ENCODE peak calls at places on chromosomes 12 and 14, in six cellular contexts. I is HepG2, U is astrocyte of the spinal cord, Y is HCT116, M is AG10803, F is AG04450. N is an unnamed sample.

GRCh38 chr14:32136027-32136825 is 59.1 kb downstream of the ARHGAP5 start:
- DNase-seq in I (no peak), U (no peak), Y (no peak), M (peak), F (no peak), N (peak)

GRCh38 chr12:89524201-89525001 is at the start of gene GALNT4:
- DNase-seq in I (peak), U (peak), Y (peak), M (peak), F (peak), N (peak)

GRCh38 chr12:101491325-101491724 is 16.2 kb downstream of the SPIC start:
- DNase-seq in I (no peak), U (no peak), Y (no peak), M (no peak), F (no peak), N (no peak)

GRCh38 chr14:96424104-96424989 is 32.4 kb downstream of the AK7 start:
- DNase-seq in I (peak), U (peak), Y (peak), M (peak), F (peak), N (peak)

GRCh38 chr14:58607571-58608317 is 30.0 kb upstream of the DACT1 start:
- DNase-seq in I (no peak), U (peak), Y (no peak), M (peak), F (peak), N (no peak)

GRCh38 chr12:105860556-105861207 is 278.1 kb downstream of the NUAK1 start:
- DNase-seq in I (peak), U (no peak), Y (no peak), M (no peak), F (no peak), N (no peak)

GRCh38 chr12:120887253-120888043 is 16.7 kb downstream of the SPPL3 start:
- DNase-seq in I (no peak), U (no peak), Y (no peak), M (no peak), F (no peak), N (no peak)

GRCh38 chr14:100982356-100982755 is 78.8 kb upstream of the RTL1 start:
- DNase-seq in I (no peak), U (no peak), Y (no peak), M (no peak), F (no peak), N (no peak)

GRCh38 chr12:42030588-42030987 is 114.1 kb downstream of the GXYLT1 start:
- DNase-seq in I (no peak), U (no peak), Y (no peak), M (no peak), F (no peak), N (no peak)

GRCh38 chr12:89494411-89495231 is 30.0 kb downstream of the GALNT4 start:
- DNase-seq in I (no peak), U (no peak), Y (no peak), M (peak), F (no peak), N (peak)

GRCh38 chr14:77316872-77317271 is 3.8 kb downstream of the POMT2 start:
- DNase-seq in I (no peak), U (no peak), Y (no peak), M (peak), F (no peak), N (no peak)

GRCh38 chr14:23352506-23353432 is at the start of gene SLC22A17:
- DNase-seq in I (peak), U (peak), Y (peak), M (peak), F (peak), N (peak)

GRCh38 chr14:52769889-52770288 is 21.5 kb downstream of the GNPNAT1 start:
- DNase-seq in I (no peak), U (no peak), Y (no peak), M (no peak), F (no peak), N (no peak)

GRCh38 chr12:27424631-27425230 is 21.8 kb upstream of the SMCO2 start:
- DNase-seq in I (peak), U (peak), Y (peak), M (peak), F (peak), N (peak)

GRCh38 chr12:48197549-48197966 is 5.5 kb downstream of the OR10AD1 start:
- DNase-seq in I (no peak), U (peak), Y (peak), M (no peak), F (no peak), N (no peak)

GRCh38 chr14:69263364-69263763 is 3.4 kb downstream of the GALNT16 start:
- DNase-seq in I (no peak), U (peak), Y (no peak), M (peak), F (peak), N (peak)

GRCh38 chr14:33897878-33898535 is 52.9 kb downstream of the EGLN3 start:
- DNase-seq in I (no peak), U (no peak), Y (no peak), M (no peak), F (no peak), N (no peak)

GRCh38 chr14:70827366-70828151 is 18.2 kb upstream of the MAP3K9 start:
- DNase-seq in I (peak), U (no peak), Y (no peak), M (peak), F (no peak), N (no peak)

GRCh38 chr12:11578461-11578993 is 70.9 kb upstream of the ETV6 start:
- DNase-seq in I (no peak), U (no peak), Y (no peak), M (no peak), F (no peak), N (no peak)

GRCh38 chr12:48296586-48297396 is 53.9 kb downstream of the ZNF641 start:
- DNase-seq in I (no peak), U (peak), Y (no peak), M (peak), F (peak), N (peak)

GRCh38 chr14:53619625-53620324 is 336.9 kb downstream of the BMP4 start:
- DNase-seq in I (no peak), U (peak), Y (no peak), M (peak), F (peak), N (peak)

GRCh38 chr12:76387614-76388013 is 39.4 kb upstream of the BBS10 start:
- DNase-seq in I (no peak), U (no peak), Y (no peak), M (no peak), F (no peak), N (no peak)

GRCh38 chr12:91556909-91557308 is 374.3 kb upstream of the DCN start:
- DNase-seq in I (no peak), U (no peak), Y (no peak), M (no peak), F (no peak), N (no peak)

GRCh38 chr14:90781344-90781761 is 34.9 kb downstream of the TTC7B start:
- DNase-seq in I (no peak), U (peak), Y (no peak), M (peak), F (peak), N (peak)

GRCh38 chr12:6954754-6955461 is 3.8 kb downstream of the PTPN6 start:
- DNase-seq in I (no peak), U (no peak), Y (no peak), M (no peak), F (no peak), N (no peak)

GRCh38 chr14:50067723-50068495 is 48.5 kb downstream of the VCPKMT start:
- DNase-seq in I (peak), U (peak), Y (peak), M (peak), F (no peak), N (no peak)

GRCh38 chr12:46556820-46557524 is 184.4 kb upstream of the SLC38A2 start:
- DNase-seq in I (no peak), U (peak), Y (peak), M (peak), F (no peak), N (peak)

GRCh38 chr14:33686856-33687255 is 264.0 kb downstream of the EGLN3 start:
- DNase-seq in I (no peak), U (no peak), Y (no peak), M (no peak), F (no peak), N (no peak)

GRCh38 chr14:64688801-64689200 is 15.4 kb upstream of the PLEKHG3 start:
- DNase-seq in I (no peak), U (no peak), Y (no peak), M (no peak), F (no peak), N (no peak)

GRCh38 chr12:124289634-124290600 is 5.0 kb upstream of the RFLNA start:
- DNase-seq in I (no peak), U (peak), Y (no peak), M (peak), F (no peak), N (peak)

GRCh38 chr12:104779134-104779533 is 179.0 kb downstream of the SLC41A2 start:
- DNase-seq in I (no peak), U (no peak), Y (no peak), M (no peak), F (no peak), N (no peak)

GRCh38 chr12:24111101-24111500 is 161.6 kb upstream of the SOX5 start:
- DNase-seq in I (no peak), U (peak), Y (no peak), M (no peak), F (no peak), N (no peak)

GRCh38 chr12:5439788-5440300 is 7.9 kb downstream of the NTF3 start:
- DNase-seq in I (no peak), U (no peak), Y (no peak), M (no peak), F (no peak), N (no peak)

GRCh38 chr14:45057349-45057748 is 26.6 kb upstream of the PRPF39 start:
- DNase-seq in I (no peak), U (no peak), Y (no peak), M (no peak), F (no peak), N (no peak)

GRCh38 chr12:64452559-64453329 is 824 bp downstream of the TBK1 start:
- DNase-seq in I (peak), U (peak), Y (peak), M (peak), F (peak), N (peak)
- H3K4me3 ChIP-seq in I (peak), U (peak), Y (peak), M (peak), F (peak), N (peak)

DNA sequence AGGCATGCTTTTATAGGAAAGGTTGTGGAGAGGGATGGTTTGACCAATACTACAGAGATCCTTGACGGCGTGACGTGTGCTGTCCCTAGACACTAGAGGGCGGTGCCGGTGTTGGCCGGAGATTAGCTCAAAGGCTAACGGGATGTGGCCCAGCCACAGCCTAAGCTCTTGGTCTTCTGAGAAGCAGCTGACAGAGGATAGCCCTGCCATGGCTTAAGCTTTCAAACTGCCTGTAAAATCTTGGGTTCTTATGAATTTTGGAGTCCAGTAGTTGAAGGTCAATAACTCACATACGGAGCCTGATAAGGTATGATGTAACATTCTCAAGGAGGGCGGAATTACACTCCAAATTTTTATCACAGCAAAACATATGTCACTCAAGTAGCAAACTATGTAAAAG is 515.7 kb upstream of the ATXN7L3B start:
- DNase-seq in I (peak), U (peak), Y (peak), M (no peak), F (no peak), N (peak)
- TF ChIP-seq CTCF in I (peak), U (peak), Y (peak), M (peak), F (no peak), N (peak)

DNA sequence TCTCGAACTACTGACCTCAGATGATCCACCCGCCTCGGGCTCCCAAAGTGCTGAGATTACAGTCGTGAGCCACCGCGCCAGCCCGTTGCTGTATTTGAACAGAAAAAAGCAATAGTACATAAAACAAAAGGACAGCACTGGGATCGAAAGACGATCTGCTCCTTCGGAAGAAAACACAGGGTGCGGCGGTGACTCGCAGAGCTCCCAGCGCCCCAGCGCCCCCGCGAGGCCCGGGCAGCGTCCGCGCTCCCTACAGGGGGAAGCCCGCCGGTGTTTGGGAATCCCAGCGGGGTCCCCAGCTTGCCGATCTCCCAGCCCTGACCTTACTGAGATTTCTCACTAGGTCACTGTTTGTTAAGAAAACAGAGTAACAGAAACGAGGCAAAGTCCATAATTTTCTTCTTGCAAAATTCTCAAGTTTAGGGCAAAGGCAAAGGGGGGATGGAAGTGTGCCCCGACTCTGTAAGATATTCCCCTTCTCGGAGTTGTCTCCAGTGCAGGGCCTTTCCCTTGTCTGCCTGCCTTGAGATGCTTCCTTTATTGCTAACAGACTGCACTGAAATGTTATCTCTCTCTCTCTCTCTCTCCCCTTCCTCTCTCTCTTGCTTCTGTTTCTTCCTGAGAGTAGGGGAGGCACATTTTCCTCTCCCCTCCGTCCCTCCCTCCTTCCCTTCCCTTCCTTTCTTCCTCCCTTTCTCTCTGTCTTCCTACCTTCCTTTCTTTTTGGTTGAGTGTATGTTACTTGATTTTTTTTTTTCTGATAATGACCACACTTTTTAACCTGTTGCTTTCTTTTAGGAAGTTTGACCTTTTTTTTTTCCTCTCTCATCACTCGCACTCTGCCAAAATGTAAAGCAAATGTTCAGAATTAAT is 92.0 kb downstream of the TMEM30B start:
- DNase-seq in I (peak), U (peak), Y (no peak), M (peak), F (no peak), N (peak)
- H3K4me3 ChIP-seq in I (peak), U (peak), Y (peak), M (peak), F (no peak), N (peak)

DNA sequence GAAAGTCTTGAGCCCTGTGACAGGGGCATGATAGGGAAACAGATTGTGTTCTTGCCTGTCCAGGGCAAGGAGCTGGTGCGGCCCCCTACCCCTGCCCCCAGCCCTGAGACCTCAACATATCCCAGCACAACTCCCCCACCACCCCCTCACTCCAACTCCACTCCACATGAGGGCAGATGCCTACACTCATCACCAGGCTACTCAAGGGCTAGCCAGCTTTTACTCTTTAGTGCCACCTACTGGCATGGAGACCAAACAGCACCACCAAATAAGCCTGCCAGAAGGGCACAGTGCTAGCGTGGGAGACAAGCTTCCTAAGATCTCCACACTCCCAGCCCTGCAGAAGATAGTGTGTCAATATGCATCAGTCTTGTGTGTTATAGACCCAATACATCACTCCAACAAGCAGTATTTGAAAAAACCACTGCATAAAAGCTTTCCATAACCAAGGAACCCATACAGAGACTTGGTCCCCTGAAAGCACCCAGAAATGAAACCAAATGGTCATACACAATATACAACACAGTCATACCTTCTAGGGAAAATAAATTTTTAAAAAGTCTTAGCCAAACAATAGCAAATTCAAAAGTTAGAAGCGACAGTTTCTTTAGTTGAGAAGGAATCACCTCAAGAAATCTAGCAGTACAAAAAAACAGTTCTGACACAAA is 154.4 kb downstream of the KCNK10 start:
- DNase-seq in I (peak), U (peak), Y (no peak), M (peak), F (no peak), N (peak)
- TF ChIP-seq CTCF in I (peak), U (peak), Y (peak), M (peak), F (peak), N (peak)

GRCh38 chr12:114360485-114360884 is 45.5 kb downstream of the TBX5 start:
- DNase-seq in I (no peak), U (no peak), Y (no peak), M (no peak), F (no peak), N (no peak)
- H3K4me3 ChIP-seq in I (no peak), U (no peak), Y (no peak), M (no peak), F (no peak), N (no peak)

GRCh38 chr14:104342435-104343293 is 204.3 kb downstream of the KIF26A start:
- DNase-seq in I (no peak), U (no peak), Y (no peak), M (no peak), F (no peak), N (no peak)

GRCh38 chr14:104343294-104343625 is 204.9 kb downstream of the KIF26A start:
- DNase-seq in I (no peak), U (no peak), Y (no peak), M (no peak), F (no peak), N (no peak)

GRCh38 chr14:104343690-104344640 is 205.6 kb downstream of the KIF26A start:
- DNase-seq in I (no peak), U (no peak), Y (no peak), M (no peak), F (no peak), N (no peak)

GRCh38 chr14:104339829-104340228 is 201.4 kb downstream of the KIF26A start:
- DNase-seq in I (no peak), U (no peak), Y (no peak), M (no peak), F (no peak), N (no peak)

GRCh38 chr14:104341532-104342434 is 203.4 kb downstream of the KIF26A start:
- DNase-seq in I (peak), U (no peak), Y (peak), M (peak), F (no peak), N (peak)
- TF ChIP-seq CTCF in I (peak), U (no peak), Y (peak), M (peak), F (no peak), N (peak)

GRCh38 chr12:116979109-116979508 is 68.4 kb downstream of the FBXW8 start:
- DNase-seq in I (no peak), U (no peak), Y (no peak), M (no peak), F (no peak), N (no peak)
- H3K4me3 ChIP-seq in I (no peak), U (no peak), Y (no peak), M (no peak), F (no peak), N (no peak)

GRCh38 chr12:39368891-39369290 is 74.0 kb downstream of the KIF21A start:
- DNase-seq in I (no peak), U (no peak), Y (no peak), M (no peak), F (no peak), N (no peak)

GRCh38 chr12:39367494-39367893 is 75.4 kb downstream of the KIF21A start:
- DNase-seq in I (no peak), U (no peak), Y (no peak), M (no peak), F (no peak), N (no peak)

GRCh38 chr12:39368096-39368495 is 74.8 kb downstream of the KIF21A start:
- DNase-seq in I (no peak), U (no peak), Y (no peak), M (peak), F (no peak), N (peak)

GRCh38 chr12:39364196-39364595 is 78.7 kb downstream of the KIF21A start:
- DNase-seq in I (no peak), U (no peak), Y (no peak), M (no peak), F (no peak), N (no peak)

DNA sequence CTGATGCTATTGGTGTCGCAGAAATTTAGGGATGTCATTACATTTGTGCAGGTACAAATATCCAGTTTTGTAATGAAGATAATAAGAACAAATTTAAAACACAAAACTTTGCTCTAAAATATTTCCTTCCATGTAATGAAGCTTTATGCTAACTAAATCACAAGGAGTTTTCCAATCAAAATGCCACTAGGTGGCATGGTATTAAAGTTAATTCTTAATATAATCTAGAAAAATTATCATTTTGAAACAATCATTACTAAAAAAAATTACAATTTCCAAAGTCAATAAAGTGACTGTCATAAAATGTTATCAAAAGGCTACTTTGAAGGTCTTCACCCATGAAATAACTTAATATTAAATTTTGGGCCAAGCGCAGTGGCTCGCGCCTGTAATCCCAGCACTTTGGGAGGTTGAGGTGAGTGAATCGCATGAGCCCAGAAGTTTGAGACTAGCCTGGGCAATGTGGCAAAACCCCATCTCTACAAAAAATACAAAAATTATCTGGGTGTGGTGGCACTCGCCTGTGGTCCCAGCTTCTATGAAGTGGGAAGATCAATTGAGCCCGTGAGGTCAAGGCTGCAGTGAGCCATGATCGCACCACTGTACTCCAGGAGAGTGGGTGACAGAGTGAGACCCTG is 77.4 kb downstream of the KIF21A start:
- DNase-seq in I (no peak), U (no peak), Y (no peak), M (no peak), F (no peak), N (no peak)
- TF ChIP-seq CTCF in I (no peak), U (no peak), Y (no peak), M (peak), F (no peak), N (no peak)

GRCh38 chr12:56721721-56722120 is 3.4 kb downstream of the NACA start:
- DNase-seq in I (no peak), U (no peak), Y (no peak), M (no peak), F (no peak), N (no peak)
- H3K4me3 ChIP-seq in I (peak), U (no peak), Y (no peak), M (no peak), F (no peak), N (peak)

GRCh38 chr12:94148841-94149780 is 734 bp downstream of the PLXNC1 start:
- DNase-seq in I (no peak), U (no peak), Y (no peak), M (peak), F (no peak), N (no peak)
- TF ChIP-seq CTCF in I (peak), U (no peak), Y (no peak), M (no peak), F (peak), N (no peak)